ENCODE peak calls at places on chromosomes 7 and 10, in seven cellular contexts. U is lower lobe of right lung; N is NCI-H1694 treated with DMSO at 0.1 percent for 48 hours; L is activated CD4-positive, alpha-beta T cell treated with anti-CD3 and anti-CD28 coated beads for 36 hours; H is CD8-positive, alpha-beta memory T cell; Y is SHP77 treated with DMSO at 0.1 percent for 48 hours; T is GM04504. M is an unnamed sample.

GRCh38 chr10:62681211-62681940 is 123.1 kb upstream of the ADO start:
- DNase-seq in U (peak), N (no peak), L (peak), H (peak), Y (no peak), T (no peak), M (no peak)

GRCh38 chr7:333399-333776 is 43.4 kb downstream of the FOXL3 start:
- DNase-seq in U (peak), N (peak), L (no peak), H (peak), Y (no peak), T (peak), M (no peak)

GRCh38 chr10:106114656-106115186 is 1049.8 kb downstream of the SORCS1 start:
- DNase-seq in U (no peak), N (no peak), L (no peak), H (no peak), Y (no peak), T (no peak), M (no peak)

GRCh38 chr7:102467581-102468415 is 3.0 kb downstream of the LRWD1 start:
- DNase-seq in U (no peak), N (no peak), L (no peak), H (peak), Y (no peak), T (no peak), M (no peak)

GRCh38 chr7:30915751-30916150 is 4.1 kb downstream of the AQP1 start:
- DNase-seq in U (peak), N (no peak), L (no peak), H (no peak), Y (no peak), T (no peak), M (no peak)

GRCh38 chr7:140342732-140343514 is 55.4 kb downstream of the SLC37A3 start:
- DNase-seq in U (peak), N (peak), L (peak), H (no peak), Y (no peak), T (no peak), M (no peak)

GRCh38 chr7:50552139-50552538 is 13.1 kb downstream of the DDC start:
- DNase-seq in U (no peak), N (no peak), L (no peak), H (no peak), Y (peak), T (no peak), M (no peak)

GRCh38 chr10:101779544-101780186 is 3.6 kb downstream of the NPM3 start:
- DNase-seq in U (peak), N (peak), L (peak), H (peak), Y (no peak), T (no peak), M (peak)

GRCh38 chr10:96636546-96636945 is 49.7 kb upstream of the TM9SF3 start:
- DNase-seq in U (no peak), N (no peak), L (no peak), H (no peak), Y (no peak), T (no peak), M (no peak)

GRCh38 chr7:130369110-130369711 is 11.1 kb upstream of the CPA1 start:
- DNase-seq in U (no peak), N (no peak), L (peak), H (no peak), Y (no peak), T (no peak), M (no peak)

GRCh38 chr10:119602241-119603095 is 5.7 kb upstream of the TIAL1 start:
- DNase-seq in U (no peak), N (no peak), L (peak), H (peak), Y (no peak), T (no peak), M (no peak)

GRCh38 chr7:106915407-106915806 is 50.3 kb downstream of the PIK3CG start:
- DNase-seq in U (no peak), N (no peak), L (no peak), H (no peak), Y (no peak), T (no peak), M (no peak)

GRCh38 chr7:80127412-80128150 is 7.0 kb upstream of the GNAI1 start:
- DNase-seq in U (no peak), N (peak), L (no peak), H (no peak), Y (no peak), T (no peak), M (no peak)

GRCh38 chr7:47578581-47579270 is 3.2 kb downstream of the TNS3 start:
- DNase-seq in U (no peak), N (no peak), L (no peak), H (no peak), Y (no peak), T (peak), M (no peak)

GRCh38 chr7:133770863-133771492 is 356.2 kb upstream of the LRGUK start:
- DNase-seq in U (no peak), N (peak), L (no peak), H (no peak), Y (no peak), T (no peak), M (no peak)

GRCh38 chr7:154178890-154179289 is 126.7 kb downstream of the DPP6 start:
- DNase-seq in U (no peak), N (no peak), L (no peak), H (no peak), Y (no peak), T (no peak), M (no peak)

GRCh38 chr10:124278356-124278755 is 140.4 kb downstream of the OAT start:
- DNase-seq in U (no peak), N (no peak), L (no peak), H (no peak), Y (no peak), T (no peak), M (no peak)

GRCh38 chr10:103265712-103266329 is 11.1 kb upstream of the INA start:
- DNase-seq in U (no peak), N (no peak), L (peak), H (peak), Y (no peak), T (peak), M (peak)

GRCh38 chr10:93568105-93568390 is 1.6 kb downstream of the FFAR4 start:
- DNase-seq in U (no peak), N (no peak), L (no peak), H (no peak), Y (no peak), T (no peak), M (no peak)

GRCh38 chr10:4947635-4948596 is 15.3 kb upstream of the AKR1C1 start:
- DNase-seq in U (no peak), N (no peak), L (no peak), H (no peak), Y (no peak), T (peak), M (peak)

GRCh38 chr10:8583096-8583495 is 528.6 kb downstream of the GATA3 start:
- DNase-seq in U (no peak), N (no peak), L (no peak), H (no peak), Y (no peak), T (no peak), M (no peak)

GRCh38 chr10:46544989-46545791 is 11.3 kb downstream of the GPRIN2 start:
- DNase-seq in U (peak), N (no peak), L (no peak), H (no peak), Y (no peak), T (no peak), M (no peak)

GRCh38 chr10:77784856-77785255 is 141.7 kb downstream of the DLG5 start:
- DNase-seq in U (no peak), N (no peak), L (no peak), H (no peak), Y (no peak), T (peak), M (no peak)

GRCh38 chr7:107960306-107960705 is 42.7 kb downstream of the LAMB1 start:
- DNase-seq in U (no peak), N (peak), L (no peak), H (no peak), Y (peak), T (no peak), M (no peak)

GRCh38 chr10:16521311-16522016 is at the start of gene C1QL3:
- DNase-seq in U (no peak), N (peak), L (peak), H (no peak), Y (no peak), T (no peak), M (no peak)

GRCh38 chr7:109479388-109479787 is 909.7 kb downstream of the DNAJB9 start:
- DNase-seq in U (no peak), N (peak), L (no peak), H (no peak), Y (no peak), T (no peak), M (no peak)

GRCh38 chr7:44709011-44709915 is 39.4 kb upstream of the ZMIZ2 start:
- DNase-seq in U (no peak), N (no peak), L (no peak), H (no peak), Y (no peak), T (no peak), M (no peak)

GRCh38 chr10:13390604-13391522 is 42.8 kb upstream of the SEPHS1 start:
- DNase-seq in U (peak), N (no peak), L (no peak), H (no peak), Y (no peak), T (no peak), M (peak)

GRCh38 chr7:139635521-139636240 is 112.2 kb downstream of the CLEC2L start:
- DNase-seq in U (no peak), N (no peak), L (peak), H (peak), Y (no peak), T (no peak), M (no peak)

GRCh38 chr7:97872025-97872669 is at the start of gene ASNS:
- DNase-seq in U (peak), N (peak), L (peak), H (peak), Y (peak), T (peak), M (peak)

GRCh38 chr10:123143825-123144168 is 4.1 kb upstream of the HMX2 start:
- DNase-seq in U (no peak), N (no peak), L (no peak), H (no peak), Y (no peak), T (no peak), M (no peak)

GRCh38 chr7:99731638-99732374 is 3.2 kb downstream of the CYP3A7 start:
- DNase-seq in U (no peak), N (no peak), L (peak), H (no peak), Y (no peak), T (no peak), M (no peak)